ENCODE peak calls at places on chromosomes 4 and X, in nine cellular contexts. O, H, Q, V, Y, T, Z, F and I are unnamed samples.

GRCh38 chr4:98506462-98507132 is 151.8 kb downstream of the TSPAN5 start:
- DNase-seq in O (no peak), H (no peak), Q (no peak), V (no peak), Y (no peak), T (no peak), Z (peak; percentile 44), F (no peak), I (no peak)

GRCh38 chr4:47031713-47032404 is 492 bp downstream of the GABRB1 start:
- DNase-seq in O (peak; percentile 28), H (no peak), Q (no peak), V (no peak), Y (no peak), T (no peak), Z (no peak), F (no peak), I (peak; percentile 20)

GRCh38 chr4:109113511-109113910 is 188.9 kb downstream of the COL25A1 start:
- DNase-seq in O (no peak), H (no peak), Q (no peak), V (peak; percentile 4), Y (peak; percentile 35), T (no peak), Z (no peak), F (no peak), I (no peak)

GRCh38 chrX:150575415-150575814 is 7.0 kb downstream of the MTM1 start:
- DNase-seq in O (peak; percentile 94), H (peak; percentile 39), Q (no peak), V (peak; percentile 12), Y (peak; percentile 17), T (peak; percentile 47), Z (no peak), F (no peak), I (no peak)

GRCh38 chr4:46393606-46394005 is 3.7 kb upstream of the GABRA2 start:
- DNase-seq in O (no peak), H (no peak), Q (no peak), V (no peak), Y (no peak), T (no peak), Z (no peak), F (no peak), I (no peak)

GRCh38 chr4:38132140-38132673 is 172.0 kb downstream of the PTTG2 start:
- DNase-seq in O (peak; percentile 99), H (peak; percentile 46), Q (no peak), V (peak; percentile 93), Y (peak; percentile 99), T (peak; percentile 47), Z (no peak), F (peak; percentile 75), I (peak; percentile 70)

GRCh38 chr4:123941306-123941705 is 544.7 kb downstream of the SPRY1 start:
- DNase-seq in O (no peak), H (no peak), Q (no peak), V (no peak), Y (peak; percentile 32), T (no peak), Z (no peak), F (no peak), I (no peak)

GRCh38 chrX:103362504-103362903 is 6.2 kb downstream of the TCEAL9 start:
- DNase-seq in O (peak; percentile 73), H (no peak), Q (no peak), V (peak; percentile 49), Y (peak; percentile 64), T (no peak), Z (no peak), F (no peak), I (no peak)

GRCh38 chrX:36116222-36116621 is 196.7 kb downstream of the CFAP47 start:
- DNase-seq in O (no peak), H (no peak), Q (no peak), V (no peak), Y (no peak), T (no peak), Z (no peak), F (no peak), I (no peak)

GRCh38 chr4:70705146-70705855 is 16.5 kb upstream of the RUFY3 start:
- DNase-seq in O (peak; percentile 85), H (peak; percentile 61), Q (peak; percentile 37), V (peak; percentile 57), Y (peak; percentile 60), T (peak; percentile 73), Z (peak; percentile 60), F (peak; percentile 50), I (peak; percentile 66)

GRCh38 chrX:19698125-19698524 is 182.8 kb upstream of the MAP3K15 start:
- DNase-seq in O (peak; percentile 83), H (no peak), Q (no peak), V (peak; percentile 62), Y (peak; percentile 79), T (no peak), Z (no peak), F (no peak), I (no peak)